ENCODE peak calls at places on chromosomes 2 and 18, in four cellular contexts. One of them, this sample, is unnamed.
A peak's percentile ranks its signal among the peaks of the same experiment; 100 is the strongest.

GRCh38 chr2:24372033-24372432 is 11.7 kb upstream of the ITSN2 start:
- DNase-seq in K562: no peak
- DNase-seq in HepG2: no peak
- DNase-seq in GM12878: no peak
- DNase-seq in this sample: no peak

GRCh38 chr2:200104015-200104414 is 148.6 kb downstream of the MAIP1 start:
- DNase-seq in K562: no peak
- DNase-seq in HepG2: no peak
- DNase-seq in GM12878: no peak
- DNase-seq in this sample: no peak

GRCh38 chr2:240524963-240525718 is 32.6 kb downstream of the ANKMY1 start:
- DNase-seq in K562: no peak
- DNase-seq in HepG2: no peak
- DNase-seq in GM12878: no peak
- DNase-seq in this sample: no peak

GRCh38 chr2:236748385-236748784 is 178.8 kb downstream of the ACKR3 start:
- DNase-seq in K562: no peak
- DNase-seq in HepG2: no peak
- DNase-seq in GM12878: no peak
- DNase-seq in this sample: no peak

GRCh38 chr18:42024131-42024530 is 69.1 kb downstream of the PIK3C3 start:
- DNase-seq in K562: no peak
- DNase-seq in HepG2: no peak
- DNase-seq in GM12878: peak; percentile 15
- DNase-seq in this sample: no peak

GRCh38 chr2:71455011-71455740 is 1.8 kb downstream of the DYSF start:
- DNase-seq in K562: no peak
- DNase-seq in HepG2: no peak
- DNase-seq in GM12878: no peak
- DNase-seq in this sample: no peak

GRCh38 chr2:33488715-33489540 is 12.5 kb downstream of the RASGRP3 start:
- DNase-seq in K562: no peak
- DNase-seq in HepG2: no peak
- DNase-seq in GM12878: no peak
- DNase-seq in this sample: no peak

GRCh38 chr2:96970248-96970875 is 16.0 kb downstream of the FAM178B start:
- DNase-seq in K562: no peak
- DNase-seq in HepG2: no peak
- DNase-seq in GM12878: no peak
- DNase-seq in this sample: no peak

GRCh38 chr2:121866789-121867188 is 111.3 kb downstream of the TSN start:
- DNase-seq in K562: no peak
- DNase-seq in HepG2: no peak
- DNase-seq in GM12878: no peak
- DNase-seq in this sample: no peak

GRCh38 chr2:143473206-143473605 is 344.0 kb downstream of the ARHGAP15 start:
- DNase-seq in K562: no peak
- DNase-seq in HepG2: no peak
- DNase-seq in GM12878: no peak
- DNase-seq in this sample: no peak

GRCh38 chr2:48454504-48454903 is 75.5 kb upstream of the STON1 start:
- DNase-seq in K562: no peak
- DNase-seq in HepG2: no peak
- DNase-seq in GM12878: no peak
- DNase-seq in this sample: no peak

GRCh38 chr2:38912619-38913018 is 22.9 kb downstream of the ARHGEF33 start:
- DNase-seq in K562: no peak
- DNase-seq in HepG2: no peak
- DNase-seq in GM12878: no peak
- DNase-seq in this sample: no peak

GRCh38 chr2:6657131-6657530 is 208.6 kb downstream of the CMPK2 start:
- DNase-seq in K562: no peak
- DNase-seq in HepG2: no peak
- DNase-seq in GM12878: no peak
- DNase-seq in this sample: no peak

GRCh38 chr2:112163541-112163981 is 25.4 kb downstream of the FBLN7 start:
- DNase-seq in K562: no peak
- DNase-seq in HepG2: no peak
- DNase-seq in GM12878: no peak
- DNase-seq in this sample: no peak

GRCh38 chr2:17643031-17643615 is 102.6 kb downstream of the VSNL1 start:
- DNase-seq in K562: peak; percentile 45
- DNase-seq in HepG2: peak; percentile 22
- DNase-seq in GM12878: no peak
- DNase-seq in this sample: peak; percentile 78

GRCh38 chr2:28445448-28446258 is 50.2 kb upstream of the PLB1 start:
- DNase-seq in K562: no peak
- DNase-seq in HepG2: no peak
- DNase-seq in GM12878: no peak
- DNase-seq in this sample: peak; percentile 77

GRCh38 chr2:95058989-95059601 is 33.6 kb downstream of the MAL start:
- DNase-seq in K562: no peak
- DNase-seq in HepG2: no peak
- DNase-seq in GM12878: no peak
- DNase-seq in this sample: no peak

GRCh38 chr2:54999182-54999581 is 51.1 kb downstream of the RTN4 start:
- DNase-seq in K562: no peak
- DNase-seq in HepG2: no peak
- DNase-seq in GM12878: no peak
- DNase-seq in this sample: no peak

GRCh38 chr2:164538250-164538866 is 82.9 kb downstream of the GRB14 start:
- DNase-seq in K562: no peak
- DNase-seq in HepG2: peak; percentile 65
- DNase-seq in GM12878: no peak
- DNase-seq in this sample: peak; percentile 7

GRCh38 chr2:240322231-240322955 is 113.1 kb upstream of the GPC1 start:
- DNase-seq in K562: no peak
- DNase-seq in HepG2: no peak
- DNase-seq in GM12878: no peak
- DNase-seq in this sample: no peak

GRCh38 chr2:2007551-2008501 is 263.5 kb upstream of the PXDN start:
- DNase-seq in K562: no peak
- DNase-seq in HepG2: no peak
- DNase-seq in GM12878: no peak
- DNase-seq in this sample: no peak

GRCh38 chr2:161170917-161171594 is 10.8 kb downstream of the TANK start:
- DNase-seq in K562: no peak
- DNase-seq in HepG2: peak; percentile 6
- DNase-seq in GM12878: no peak
- DNase-seq in this sample: no peak

GRCh38 chr2:219205165-219205538 is 1.4 kb upstream of the ZFAND2B start:
- DNase-seq in K562: no peak
- DNase-seq in HepG2: no peak
- DNase-seq in GM12878: no peak
- DNase-seq in this sample: no peak

GRCh38 chr18:10685484-10685883 is 159.7 kb downstream of the NAPG start:
- DNase-seq in K562: no peak
- DNase-seq in HepG2: no peak
- DNase-seq in GM12878: peak; percentile 70
- DNase-seq in this sample: no peak

DNA sequence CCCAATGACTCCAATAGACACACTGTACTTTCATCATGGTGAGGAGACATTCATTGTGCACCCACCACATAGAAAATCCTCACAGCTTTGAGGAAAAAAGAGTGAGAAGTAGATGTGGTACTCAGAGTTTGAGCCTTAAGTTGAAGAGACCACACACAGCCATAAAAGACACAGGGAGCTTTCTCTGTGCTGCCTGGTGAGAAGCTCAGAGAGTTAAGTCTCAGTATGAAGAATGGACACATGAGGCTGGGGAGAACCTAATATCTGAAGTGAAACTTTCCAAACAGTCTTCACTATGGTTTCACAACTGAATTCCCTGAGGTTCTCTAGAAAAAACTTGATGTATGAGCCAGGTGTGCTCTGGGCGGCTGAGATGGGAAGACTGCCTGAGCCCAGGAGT is 237.9 kb downstream of the NBAS start:
- DNase-seq in K562: no peak
- DNase-seq in HepG2: no peak
- DNase-seq in GM12878: no peak
- DNase-seq in this sample: no peak
- TF ChIP-seq REST in K562: no peak
- TF ChIP-seq REST in HepG2: no peak
- TF ChIP-seq REST in GM12878: no peak
- TF ChIP-seq REST in this sample: no peak

GRCh38 chr2:182593394-182593707 is 122.7 kb upstream of the DNAJC10 start:
- DNase-seq in K562: no peak
- DNase-seq in HepG2: no peak
- DNase-seq in GM12878: no peak
- DNase-seq in this sample: no peak

GRCh38 chr2:182595650-182596049 is 120.4 kb upstream of the DNAJC10 start:
- DNase-seq in K562: no peak
- DNase-seq in HepG2: no peak
- DNase-seq in GM12878: no peak
- DNase-seq in this sample: no peak

GRCh38 chr2:182594286-182594685 is 121.8 kb upstream of the DNAJC10 start:
- DNase-seq in K562: no peak
- DNase-seq in HepG2: no peak
- DNase-seq in GM12878: no peak
- DNase-seq in this sample: no peak

GRCh38 chr2:182598626-182599025 is 117.4 kb upstream of the DNAJC10 start:
- DNase-seq in K562: no peak
- DNase-seq in HepG2: no peak
- DNase-seq in GM12878: no peak
- DNase-seq in this sample: no peak

GRCh38 chr2:182597570-182597969 is 118.5 kb upstream of the DNAJC10 start:
- DNase-seq in K562: no peak
- DNase-seq in HepG2: no peak
- DNase-seq in GM12878: no peak
- DNase-seq in this sample: no peak
- TF ChIP-seq SRF in K562: no peak
- TF ChIP-seq SRF in HepG2: no peak
- TF ChIP-seq SRF in GM12878: no peak
- TF ChIP-seq SRF in this sample: no peak

GRCh38 chr2:60551241-60552095 is 2.0 kb downstream of the BCL11A start:
- DNase-seq in K562: no peak
- DNase-seq in HepG2: no peak
- DNase-seq in GM12878: no peak
- DNase-seq in this sample: no peak
- TF ChIP-seq REST in K562: no peak
- TF ChIP-seq REST in HepG2: no peak
- TF ChIP-seq REST in GM12878: no peak
- TF ChIP-seq REST in this sample: no peak

GRCh38 chr2:193502363-193503035 is 1307.8 kb upstream of the TMEFF2 start:
- DNase-seq in K562: peak; percentile 31
- DNase-seq in HepG2: no peak
- DNase-seq in GM12878: no peak
- DNase-seq in this sample: no peak

DNA sequence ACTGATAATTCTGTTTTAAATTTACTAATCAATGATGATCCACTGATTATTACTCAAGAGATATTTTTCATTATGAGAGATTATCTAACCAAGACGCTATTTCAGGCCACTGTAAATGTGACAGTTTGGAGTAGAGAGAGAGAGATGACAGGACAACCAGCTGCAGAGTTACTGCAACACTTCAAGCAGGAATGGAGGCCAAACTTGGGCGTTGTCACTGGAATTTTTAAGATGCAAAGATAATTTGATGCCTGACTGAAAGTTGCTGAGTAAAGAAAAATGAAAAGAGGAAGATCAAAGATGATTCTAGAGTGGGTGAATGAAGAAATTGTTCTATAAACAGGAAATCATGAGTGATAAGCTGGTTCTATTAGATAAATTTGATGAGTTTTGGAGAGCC is 1302.1 kb upstream of the TMEFF2 start:
- DNase-seq in K562: no peak
- DNase-seq in HepG2: no peak
- DNase-seq in GM12878: no peak
- DNase-seq in this sample: no peak
- TF ChIP-seq SRF in K562: no peak
- TF ChIP-seq SRF in HepG2: no peak
- TF ChIP-seq SRF in GM12878: no peak
- TF ChIP-seq SRF in this sample: no peak

DNA sequence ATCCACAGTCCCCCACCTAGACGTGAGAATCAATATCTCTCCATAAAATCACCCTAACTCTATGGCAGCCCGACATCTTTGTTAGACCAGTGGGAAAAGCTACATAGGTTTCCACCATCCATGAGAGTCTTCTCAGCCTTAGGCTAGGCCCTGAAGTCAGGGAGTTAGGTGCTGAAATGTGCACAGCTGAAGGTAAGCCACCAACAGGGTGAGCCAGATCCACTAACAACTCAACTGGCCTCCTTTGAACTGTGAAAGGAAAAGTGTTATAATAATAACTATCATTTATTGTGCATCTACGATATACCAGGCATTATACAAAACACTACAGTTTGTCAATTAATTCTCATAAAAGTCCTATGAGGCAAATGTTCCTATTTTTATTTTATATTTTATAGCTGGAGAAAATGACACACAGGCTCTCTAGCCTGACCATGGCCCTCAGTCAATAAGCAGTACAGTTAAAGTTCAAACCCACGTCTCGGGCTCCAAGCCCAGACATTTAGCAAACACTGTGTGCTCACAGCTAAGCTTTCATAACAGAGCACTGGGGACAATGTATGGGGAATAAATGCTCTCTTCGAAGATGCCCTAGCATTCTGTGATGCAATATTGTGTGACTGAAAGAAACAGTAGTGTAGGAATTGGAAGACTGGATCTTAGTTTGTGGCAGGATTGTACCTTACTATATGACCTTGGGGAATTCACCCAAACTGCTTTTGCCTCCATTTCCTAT is 11.2 kb upstream of the CYP27C1 start:
- DNase-seq in K562: no peak
- DNase-seq in HepG2: peak; percentile 70
- DNase-seq in GM12878: no peak
- DNase-seq in this sample: no peak
- TF ChIP-seq REST in K562: no peak
- TF ChIP-seq REST in HepG2: no peak
- TF ChIP-seq REST in GM12878: no peak
- TF ChIP-seq REST in this sample: no peak

DNA sequence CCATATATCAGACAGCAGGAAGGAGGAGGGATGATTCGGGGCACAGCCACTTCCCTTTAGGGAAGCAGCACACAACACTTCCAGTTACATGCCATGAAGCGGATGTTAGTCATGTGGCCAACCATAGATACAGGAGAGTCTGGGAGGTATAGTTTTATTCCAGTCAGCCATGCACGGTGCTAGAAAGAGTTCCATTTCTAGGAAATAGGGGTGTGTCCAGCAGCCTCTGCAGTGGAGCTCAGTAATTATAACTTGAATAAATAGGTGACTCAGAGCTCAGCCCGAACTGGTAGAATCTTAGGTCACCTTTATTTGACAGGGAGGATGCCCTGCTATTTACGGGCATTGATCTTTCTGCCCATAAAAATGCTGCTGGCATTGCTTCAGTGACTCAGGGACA is 159.0 kb downstream of the TWIST2 start:
- DNase-seq in K562: no peak
- DNase-seq in HepG2: no peak
- DNase-seq in GM12878: no peak
- DNase-seq in this sample: no peak
- TF ChIP-seq SRF in K562: no peak
- TF ChIP-seq SRF in HepG2: no peak
- TF ChIP-seq SRF in GM12878: no peak
- TF ChIP-seq SRF in this sample: no peak

GRCh38 chr2:20108655-20109396 is 57.4 kb upstream of the LAPTM4A start:
- DNase-seq in K562: no peak
- DNase-seq in HepG2: peak; percentile 78
- DNase-seq in GM12878: no peak
- DNase-seq in this sample: no peak
- TF ChIP-seq REST in K562: no peak
- TF ChIP-seq REST in HepG2: no peak
- TF ChIP-seq REST in GM12878: no peak
- TF ChIP-seq REST in this sample: no peak